ENCODE peak calls at places on chromosomes 11 and 22, in four cellular contexts. B, I, D and Q are unnamed samples. For H3K4me1, the result is how much of the 10 kb centered on the place peaks cover.

GRCh38 chr11:87473174-87473573 is 435.4 kb downstream of the TMEM135 start:
- DNase-seq in D (peak), B (peak), I (peak), Q (peak)

GRCh38 chr22:19228174-19228573 is 49.6 kb upstream of the SLC25A1 start:
- DNase-seq in D (no peak), I (no peak), B (no peak), Q (no peak)

GRCh38 chr11:65496304-65497140 is 2.3 kb upstream of the MALAT1 start:
- DNase-seq in I (no peak), D (no peak), B (peak), Q (no peak)

GRCh38 chr11:22577854-22578253 is 47.8 kb downstream of the FANCF start:
- DNase-seq in I (no peak), D (no peak), B (no peak), Q (no peak)

GRCh38 chr11:62892077-62892922 is 11.6 kb downstream of the SLC3A2 start:
- DNase-seq in B (no peak), I (no peak), D (no peak), Q (no peak)

GRCh38 chr11:107565219-107565937 is at the start of gene ALKBH8:
- DNase-seq in I (peak), B (peak), D (no peak), Q (peak)

GRCh38 chr11:8249482-8249881 is 14.2 kb downstream of the LMO1 start:
- DNase-seq in D (no peak), B (no peak), I (no peak), Q (no peak)

GRCh38 chr11:105220175-105220574 is 80.6 kb upstream of the CARD18 start:
- DNase-seq in D (no peak), B (no peak), I (no peak), Q (no peak)

GRCh38 chr11:43243901-43244300 is 67.9 kb upstream of the API5 start:
- DNase-seq in B (no peak), D (no peak), I (no peak), Q (no peak)

GRCh38 chr22:28029201-28029948 is 110.3 kb upstream of the PITPNB start:
- DNase-seq in B (peak), I (peak), D (no peak), Q (no peak)

GRCh38 chr11:64858467-64859401 is 14.3 kb upstream of the CDC42BPG start:
- DNase-seq in D (no peak), I (peak), B (no peak), Q (no peak)

GRCh38 chr11:96508861-96509260 is 119.0 kb downstream of the JRKL start:
- DNase-seq in D (no peak), I (no peak), B (no peak), Q (no peak)

GRCh38 chr11:22711212-22711770 is 44.9 kb downstream of the GAS2 start:
- DNase-seq in B (no peak), I (no peak), D (peak), Q (peak)

DNA sequence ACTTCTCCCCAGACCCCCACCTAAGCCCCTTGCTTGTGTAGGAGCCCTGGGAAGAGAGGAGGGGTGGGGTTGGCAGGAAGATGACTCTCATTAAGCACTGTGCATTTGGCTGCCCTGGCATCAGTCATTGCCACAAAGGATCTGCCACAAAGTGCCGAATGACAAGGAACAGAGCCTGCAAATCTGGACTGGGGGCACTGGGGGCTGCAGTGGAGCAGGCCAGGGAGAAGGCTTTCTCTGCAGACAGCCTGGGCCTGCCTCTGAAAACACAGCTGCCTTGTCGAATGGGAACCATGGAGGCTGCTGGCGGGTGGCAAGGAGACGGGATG is 70.7 kb upstream of the TBCEL start:
- DNase-seq in B (no peak), D (no peak), I (no peak), Q (no peak)
- H3K27ac ChIP-seq in B (no peak), D (no peak), I (no peak), Q (no peak)

DNA sequence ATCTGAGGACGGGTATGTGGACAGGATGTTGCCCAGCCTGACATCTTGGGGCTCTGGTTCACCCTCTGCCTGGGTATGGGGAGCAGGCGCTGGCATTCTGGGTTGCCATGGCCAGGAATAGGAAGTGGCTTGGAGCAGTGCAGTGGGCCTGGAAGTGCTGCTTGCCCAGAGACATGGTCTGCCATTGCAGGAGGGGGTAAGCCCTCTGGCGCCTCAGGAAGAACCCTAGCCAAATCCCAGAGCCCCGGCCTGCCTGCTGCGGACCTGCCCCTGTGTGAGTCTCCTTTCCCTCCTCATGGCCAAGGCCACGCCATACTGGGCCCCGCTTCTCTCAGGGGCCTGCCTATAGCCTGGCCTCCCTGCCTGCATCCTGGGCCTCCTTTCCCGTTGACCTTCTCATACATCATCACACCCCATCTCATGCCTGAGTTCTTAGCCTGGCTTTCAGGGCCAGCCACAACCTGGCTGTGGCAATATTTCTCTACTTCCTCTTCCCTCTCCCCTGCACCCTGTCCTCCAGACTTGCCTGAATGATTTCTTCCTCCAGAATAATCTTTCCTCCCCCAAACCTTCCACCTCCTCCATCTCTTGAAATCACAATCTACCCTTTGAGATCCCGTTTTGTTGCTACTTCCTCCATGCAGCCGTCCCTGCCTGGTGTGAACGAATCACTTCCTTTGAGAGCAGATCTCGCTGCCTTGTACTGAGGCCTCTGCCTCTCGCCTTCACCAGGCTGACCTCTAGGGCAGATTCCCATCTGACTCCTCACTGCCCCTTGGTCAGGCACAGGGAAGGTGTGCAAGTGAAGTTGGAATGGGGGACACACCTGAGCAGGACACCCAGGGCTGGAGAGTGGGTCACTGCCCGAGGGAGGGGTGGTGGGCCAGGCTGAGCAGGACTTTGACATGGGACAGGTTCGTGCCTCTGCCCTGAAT is 5.2 kb downstream of the CAPN5 start:
- DNase-seq in B (peak), I (no peak), D (no peak), Q (no peak)
- H3K4me1 ChIP-seq in B (under half), I (under half), D (under half), Q (under half)

DNA sequence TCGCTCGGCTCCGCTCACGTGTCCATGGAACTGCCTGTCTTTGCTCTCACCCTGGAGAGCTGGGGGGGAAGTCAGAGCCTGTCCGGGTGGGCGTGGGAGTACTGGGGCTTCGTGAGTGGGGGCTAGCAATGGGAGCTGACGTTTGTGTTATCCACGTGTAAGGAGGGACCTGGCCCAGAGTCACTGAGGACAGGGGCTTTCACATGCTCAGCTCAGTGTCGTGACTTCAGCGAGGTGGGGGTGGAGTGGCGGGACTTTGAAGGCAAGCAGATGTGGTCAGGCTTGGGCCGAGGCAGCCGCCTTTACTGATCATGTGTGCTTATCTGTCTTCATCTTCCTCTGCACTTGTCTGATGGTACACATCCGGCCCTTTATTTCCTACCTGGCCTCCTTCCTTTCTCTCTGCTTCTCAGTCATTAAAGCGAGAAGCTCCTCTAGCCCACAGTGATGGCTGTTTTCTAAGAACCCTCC is 113.1 kb upstream of the NNMT start:
- DNase-seq in I (no peak), D (no peak), B (no peak), Q (no peak)
- H3K4me2 ChIP-seq in I (no peak), D (no peak), B (no peak), Q (no peak)

GRCh38 chr11:118957549-118957948 is 1.5 kb downstream of the UPK2 start:
- DNase-seq in D (no peak), I (no peak), B (no peak), Q (no peak)

GRCh38 chr11:118956847-118957469 is 860 bp downstream of the UPK2 start:
- DNase-seq in I (no peak), D (no peak), B (no peak), Q (no peak)

GRCh38 chr11:118957968-118958367 is 1.9 kb downstream of the UPK2 start:
- DNase-seq in I (no peak), D (no peak), B (no peak), Q (no peak)

GRCh38 chr11:118958577-118958976 is 2.5 kb downstream of the UPK2 start:
- DNase-seq in D (no peak), I (no peak), B (no peak), Q (no peak)

GRCh38 chr11:118956094-118956846 is at the start of gene UPK2:
- DNase-seq in B (peak), I (peak), D (peak), Q (peak)
- H3K27ac ChIP-seq in B (no peak), I (no peak), D (no peak), Q (no peak)

GRCh38 chr11:35177370-35177769 is 38.4 kb downstream of the CD44 start:
- DNase-seq in B (peak), I (no peak), D (no peak), Q (no peak)
- H3K4me1 ChIP-seq in B (half or more), I (half or more), D (half or more), Q (half or more)

DNA sequence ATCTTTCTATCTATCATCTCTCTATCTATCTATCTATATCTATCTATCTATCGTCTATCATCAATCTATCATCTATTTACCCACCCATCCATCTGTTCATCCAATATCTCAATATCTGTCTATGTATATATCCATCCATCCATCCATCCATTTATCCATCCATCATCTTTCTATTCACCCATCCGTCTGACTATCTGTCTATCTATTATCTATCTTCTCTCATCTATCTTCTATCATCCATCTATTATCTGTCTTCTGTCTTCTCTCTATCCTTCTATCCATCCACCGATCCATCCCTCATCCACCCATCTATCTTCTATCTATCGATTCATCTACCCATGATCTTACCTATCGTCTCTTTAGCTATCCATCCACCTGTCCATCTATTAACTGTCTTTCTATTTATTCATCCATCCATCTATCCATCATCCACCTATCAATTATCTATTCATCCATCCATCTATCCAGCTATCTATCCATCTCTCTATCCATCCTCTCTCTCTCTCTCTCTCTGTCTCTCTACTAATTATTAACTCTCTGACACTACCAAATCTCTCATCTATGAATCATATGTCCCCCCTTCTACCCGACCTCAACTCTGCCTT is 89.1 kb downstream of the DHCR7 start:
- DNase-seq in D (no peak), I (no peak), B (no peak), Q (no peak)
- H3K4me2 ChIP-seq in D (no peak), I (no peak), B (no peak), Q (no peak)

GRCh38 chr11:117217141-117217609 is 14.7 kb downstream of the PCSK7 start:
- DNase-seq in D (no peak), I (no peak), B (peak), Q (no peak)

GRCh38 chr11:117219001-117219400 is 12.9 kb downstream of the PCSK7 start:
- DNase-seq in D (no peak), I (no peak), B (no peak), Q (no peak)

GRCh38 chr11:117218133-117218915 is 13.5 kb downstream of the PCSK7 start:
- DNase-seq in I (no peak), D (no peak), B (peak), Q (no peak)

GRCh38 chr11:117219455-117219854 is 12.4 kb downstream of the PCSK7 start:
- DNase-seq in B (no peak), I (no peak), D (no peak), Q (no peak)

GRCh38 chr11:117217685-117218084 is 14.2 kb downstream of the PCSK7 start:
- DNase-seq in B (no peak), D (no peak), I (no peak), Q (no peak)
- H3K27ac ChIP-seq in B (peak), D (no peak), I (no peak), Q (no peak)

GRCh38 chr22:37196539-37197450 is 8.7 kb upstream of the C1QTNF6 start:
- DNase-seq in D (no peak), I (peak), B (peak), Q (peak)

GRCh38 chr22:37198290-37199102 is 10.4 kb upstream of the C1QTNF6 start:
- DNase-seq in I (peak), D (no peak), B (peak), Q (peak)

GRCh38 chr22:37195921-37196320 is 7.9 kb upstream of the C1QTNF6 start:
- DNase-seq in I (peak), D (no peak), B (no peak), Q (peak)

GRCh38 chr22:37199103-37199838 is 11.2 kb upstream of the C1QTNF6 start:
- DNase-seq in D (peak), B (peak), I (peak), Q (peak)

GRCh38 chr22:37197451-37198289 is 9.6 kb upstream of the C1QTNF6 start:
- DNase-seq in D (peak), I (peak), B (no peak), Q (peak)
- H3K4me1 ChIP-seq in D (under half), I (under half), B (under half), Q (under half)